ENCODE peak calls at places on chromosome X, in four cellular contexts. J is HepG2, M is K562, H is SK-N-SH. U is an unnamed sample.

GRCh38 chrX:23788521-23788920 is 5.5 kb downstream of the SAT1 start:
- DNase-seq in J (no peak), M (no peak), H (no peak), U (no peak)

GRCh38 chrX:11665144-11666040 is at the start of gene ARHGAP6:
- DNase-seq in J (no peak), M (no peak), H (peak; percentile 41), U (peak; percentile 57)

GRCh38 chrX:47351706-47352105 is 18.7 kb upstream of the ZNF157 start:
- DNase-seq in J (no peak), M (no peak), H (no peak), U (no peak)

GRCh38 chrX:150162141-150162540 is 201.0 kb upstream of the MAMLD1 start:
- DNase-seq in J (no peak), M (no peak), H (no peak), U (no peak)

GRCh38 chrX:106999002-106999975 is 723 bp downstream of the MORC4 start:
- DNase-seq in J (peak; percentile 28), M (no peak), H (peak; percentile 54), U (peak; percentile 25)

GRCh38 chrX:47578692-47579091 is 3.5 kb upstream of the TIMP1 start:
- DNase-seq in J (no peak), M (no peak), H (no peak), U (no peak)

GRCh38 chrX:104618106-104618895 is 52.3 kb downstream of the IL1RAPL2 start:
- DNase-seq in J (no peak), M (no peak), H (no peak), U (no peak)

GRCh38 chrX:31228415-31228832 is 156.6 kb upstream of the FTHL17 start:
- DNase-seq in J (no peak), M (no peak), H (no peak), U (no peak)

GRCh38 chrX:150692837-150693781 is at the start of gene MTMR1:
- DNase-seq in J (no peak), M (peak; percentile 79), H (peak; percentile 84), U (no peak)

GRCh38 chrX:153055827-153056748 is at the start of gene PNMA3:
- DNase-seq in J (no peak), M (peak; percentile 36), H (peak; percentile 79), U (peak; percentile 20)

GRCh38 chrX:150504399-150505186 is 63.8 kb upstream of the MTM1 start:
- DNase-seq in J (no peak), M (no peak), H (peak; percentile 26), U (no peak)

GRCh38 chrX:30065226-30065625 is 150.1 kb upstream of the MAGEB2 start:
- DNase-seq in J (no peak), M (no peak), H (no peak), U (no peak)

GRCh38 chrX:139971394-139971749 is 6.1 kb upstream of the CXorf66 start:
- DNase-seq in J (no peak), M (no peak), H (no peak), U (no peak)

GRCh38 chrX:112769034-112769433 is 71.6 kb downstream of the AMOT start:
- DNase-seq in J (no peak), M (no peak), H (no peak), U (no peak)

GRCh38 chrX:74550295-74550802 is 64.1 kb downstream of the RLIM start:
- DNase-seq in J (peak; percentile 53), M (peak; percentile 62), H (peak; percentile 75), U (peak; percentile 79)

GRCh38 chrX:110381216-110381615 is 22.6 kb downstream of the RTL9 start:
- DNase-seq in J (no peak), M (no peak), H (no peak), U (no peak)

GRCh38 chrX:16708016-16708415 is 4.5 kb downstream of the CTPS2 start:
- DNase-seq in J (no peak), M (no peak), H (no peak), U (no peak)

GRCh38 chrX:141439651-141440050 is 144.9 kb downstream of the SPANXA1 start:
- DNase-seq in J (no peak), M (no peak), H (no peak), U (no peak)

GRCh38 chrX:10564484-10564883 is 55.9 kb downstream of the MID1 start:
- DNase-seq in J (no peak), M (no peak), H (no peak), U (no peak)

GRCh38 chrX:131201986-131202385 is 87.1 kb downstream of the IGSF1 start:
- DNase-seq in J (peak; percentile 61), M (no peak), H (no peak), U (no peak)

GRCh38 chrX:34809096-34809495 is 133.5 kb upstream of the FAM47B start:
- DNase-seq in J (no peak), M (no peak), H (no peak), U (no peak)

GRCh38 chrX:34805951-34806350 is 136.6 kb upstream of the FAM47B start:
- DNase-seq in J (no peak), M (no peak), H (no peak), U (no peak)

GRCh38 chrX:34813618-34814017 is 129.0 kb upstream of the FAM47B start:
- DNase-seq in J (no peak), M (no peak), H (no peak), U (no peak)

GRCh38 chrX:34810364-34810763 is 132.2 kb upstream of the FAM47B start:
- DNase-seq in J (no peak), M (no peak), H (no peak), U (no peak)

GRCh38 chrX:34810911-34811310 is 131.7 kb upstream of the FAM47B start:
- DNase-seq in J (no peak), M (no peak), H (no peak), U (no peak)
- TF ChIP-seq FOXJ3 in J (no peak), M (no peak), H (no peak), U (no peak)

DNA sequence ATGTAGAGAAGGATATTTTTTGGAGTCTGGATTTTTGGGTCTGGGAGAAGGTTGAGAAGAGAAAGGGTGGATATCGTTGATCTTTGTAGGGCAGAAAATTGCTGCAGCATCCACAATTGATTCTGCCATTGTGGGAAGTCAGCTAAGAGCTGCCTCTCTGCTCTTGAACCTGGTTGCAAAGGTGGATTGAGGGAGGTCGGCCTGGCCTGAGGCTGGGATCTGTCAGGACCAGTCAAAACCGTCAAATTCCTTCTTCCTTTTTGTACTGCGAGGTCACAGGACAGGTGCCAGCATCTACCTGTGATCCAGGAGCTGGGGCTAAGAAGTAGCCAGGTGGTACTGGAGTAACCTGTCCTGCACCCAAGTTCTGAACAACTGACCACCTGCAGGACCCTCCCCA is 93.7 kb downstream of the SHOX start:
- DNase-seq in J (no peak), M (no peak), H (no peak), U (no peak)
- TF ChIP-seq FOXJ3 in J (no peak), M (no peak), H (no peak), U (no peak)

GRCh38 chrX:119481218-119481875 is 13.1 kb downstream of the SLC25A5 start:
- DNase-seq in J (peak; percentile 25), M (no peak), H (peak; percentile 38), U (no peak)
- TF ChIP-seq FOXJ3 in J (no peak), M (no peak), H (no peak), U (no peak)

GRCh38 chrX:70289168-70289792 is 447 bp downstream of the PDZD11 start:
- DNase-seq in J (no peak), M (no peak), H (no peak), U (no peak)
- TF ChIP-seq FOXJ3 in J (no peak), M (no peak), H (no peak), U (no peak)

GRCh38 chrX:138791551-138791950 is 80.0 kb upstream of the FGF13 start:
- DNase-seq in J (no peak), M (no peak), H (no peak), U (no peak)
- TF ChIP-seq FOXJ3 in J (no peak), M (no peak), H (no peak), U (no peak)

GRCh38 chrX:40660381-40660780 is 13.0 kb upstream of the CXorf38 start:
- DNase-seq in J (no peak), M (no peak), H (no peak), U (no peak)

GRCh38 chrX:40661489-40661888 is 14.1 kb upstream of the CXorf38 start:
- DNase-seq in J (no peak), M (no peak), H (no peak), U (no peak)

GRCh38 chrX:40663078-40663740 is 15.8 kb upstream of the CXorf38 start:
- DNase-seq in J (no peak), M (no peak), H (no peak), U (no peak)

DNA sequence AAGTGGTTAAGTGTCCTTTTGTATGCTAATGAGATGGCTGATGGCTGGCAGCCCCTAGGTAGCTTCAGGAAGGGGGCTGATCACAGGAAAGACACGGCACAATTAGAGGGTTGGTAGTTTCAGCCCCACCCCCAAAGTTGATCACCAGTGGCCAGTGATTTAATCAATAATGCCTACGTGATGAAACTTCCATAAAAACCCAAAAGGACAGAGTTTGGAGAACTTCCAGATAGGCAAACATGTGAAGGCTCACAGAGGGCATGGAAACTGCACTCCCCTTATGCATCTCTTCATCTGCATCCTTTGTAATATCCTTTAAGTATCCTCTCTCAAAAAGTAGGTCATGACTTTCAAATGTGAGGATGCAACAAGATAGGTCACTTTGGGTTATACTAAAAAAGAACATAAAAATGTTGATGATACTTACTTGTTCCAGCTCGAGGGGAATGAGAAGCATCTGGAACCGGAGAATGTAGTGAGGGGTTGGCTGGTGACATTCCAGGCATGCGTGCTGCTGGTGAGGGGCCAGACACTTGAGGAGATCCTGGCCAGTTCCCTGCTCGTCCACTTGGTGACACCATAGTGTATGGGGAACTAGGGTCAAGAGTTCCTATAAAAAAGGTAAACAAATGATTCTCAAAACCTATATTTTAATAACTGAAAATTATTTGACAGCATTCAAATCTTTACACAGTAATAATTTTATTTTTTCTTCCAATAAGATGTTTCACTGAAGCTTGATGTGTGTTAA is 16.7 kb upstream of the CXorf38 start:
- DNase-seq in J (no peak), M (no peak), H (peak; percentile 26), U (peak; percentile 35)
- TF ChIP-seq FOXJ3 in J (no peak), M (no peak), H (no peak), U (no peak)

GRCh38 chrX:100643943-100644587 is at the start of gene SRPX2:
- DNase-seq in J (no peak), M (no peak), H (no peak), U (no peak)
- TF ChIP-seq FOXJ3 in J (no peak), M (no peak), H (no peak), U (no peak)

DNA sequence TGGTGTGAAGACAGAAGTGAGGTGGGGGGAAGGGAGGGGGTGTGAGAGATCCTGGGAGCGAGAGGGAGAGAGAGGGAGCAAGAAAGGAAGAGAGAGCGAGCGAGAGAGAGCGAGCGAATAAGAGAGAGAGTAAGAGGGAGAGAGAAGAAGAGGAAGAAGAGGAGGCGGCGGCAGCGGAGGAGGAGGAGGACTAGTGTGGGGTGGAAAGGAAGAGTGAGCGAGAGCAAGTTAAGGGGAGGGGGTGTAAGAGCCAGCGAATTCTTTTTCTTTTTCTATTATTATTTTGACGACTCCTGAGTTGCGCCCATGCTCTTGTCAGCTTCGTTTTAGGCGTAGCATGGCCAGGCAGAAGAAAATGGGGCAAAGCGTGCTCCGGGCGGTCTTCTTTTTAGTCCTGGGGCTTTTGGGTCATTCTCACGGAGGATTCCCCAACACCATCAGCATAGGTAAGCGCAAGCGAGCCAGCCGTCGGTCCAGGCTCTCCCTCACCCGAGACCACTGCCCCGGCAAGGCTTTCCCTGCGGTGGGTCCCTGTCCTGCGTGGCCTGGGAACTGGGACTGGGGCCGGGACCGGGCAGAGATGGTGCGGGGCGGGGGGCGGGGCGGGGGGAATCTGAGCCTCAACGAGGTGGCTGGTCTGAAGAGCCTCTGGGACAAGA is at the start of gene GRIA3:
- DNase-seq in J (no peak), M (no peak), H (peak; percentile 29), U (no peak)
- TF ChIP-seq FOXJ3 in J (no peak), M (no peak), H (no peak), U (no peak)

U was measured in WTC11.